ENCODE peak calls at places on chromosomes 13 and 19, in six cellular contexts. One of them, this sample, is unnamed.
A peak's percentile ranks its signal among the peaks of the same experiment; 100 is the strongest.

GRCh38 chr13:112831801-112832200 is 137.2 kb upstream of the MCF2L start:
- DNase-seq in dorsolateral prefrontal cortex: no peak
- DNase-seq in CD4-positive, alpha-beta memory T cell: no peak
- DNase-seq in cardiac muscle cell: no peak
- DNase-seq in fibroblast of pulmonary artery: no peak
- DNase-seq in cardiac fibroblast: no peak
- DNase-seq in this sample: no peak

GRCh38 chr13:113096052-113096744 is 9.4 kb upstream of the F7 start:
- DNase-seq in dorsolateral prefrontal cortex: no peak
- DNase-seq in CD4-positive, alpha-beta memory T cell: no peak
- DNase-seq in cardiac muscle cell: no peak
- DNase-seq in fibroblast of pulmonary artery: no peak
- DNase-seq in cardiac fibroblast: no peak
- DNase-seq in this sample: no peak

GRCh38 chr13:32731074-32731473 is 144.8 kb downstream of the PDS5B start:
- DNase-seq in dorsolateral prefrontal cortex: no peak
- DNase-seq in CD4-positive, alpha-beta memory T cell: no peak
- DNase-seq in cardiac muscle cell: no peak
- DNase-seq in fibroblast of pulmonary artery: no peak
- DNase-seq in cardiac fibroblast: no peak
- DNase-seq in this sample: no peak

GRCh38 chr13:110505594-110505993 is 55.9 kb downstream of the RAB20 start:
- DNase-seq in dorsolateral prefrontal cortex: no peak
- DNase-seq in CD4-positive, alpha-beta memory T cell: no peak
- DNase-seq in cardiac muscle cell: no peak
- DNase-seq in fibroblast of pulmonary artery: no peak
- DNase-seq in cardiac fibroblast: no peak
- DNase-seq in this sample: no peak

GRCh38 chr13:96473463-96474157 is 383.7 kb downstream of the HS6ST3 start:
- DNase-seq in dorsolateral prefrontal cortex: no peak
- DNase-seq in CD4-positive, alpha-beta memory T cell: no peak
- DNase-seq in cardiac muscle cell: peak; percentile 3
- DNase-seq in fibroblast of pulmonary artery: peak; percentile 6
- DNase-seq in cardiac fibroblast: peak; percentile 16
- DNase-seq in this sample: no peak

GRCh38 chr19:44757735-44758505 is 9.4 kb downstream of the BCL3 start:
- DNase-seq in dorsolateral prefrontal cortex: peak; percentile 52
- DNase-seq in CD4-positive, alpha-beta memory T cell: no peak
- DNase-seq in cardiac muscle cell: peak; percentile 90
- DNase-seq in fibroblast of pulmonary artery: peak; percentile 56
- DNase-seq in cardiac fibroblast: peak; percentile 68
- DNase-seq in this sample: no peak

GRCh38 chr13:111508902-111509509 is 188.6 kb downstream of the TEX29 start:
- DNase-seq in dorsolateral prefrontal cortex: no peak
- DNase-seq in CD4-positive, alpha-beta memory T cell: no peak
- DNase-seq in cardiac muscle cell: no peak
- DNase-seq in fibroblast of pulmonary artery: no peak
- DNase-seq in cardiac fibroblast: no peak
- DNase-seq in this sample: no peak

GRCh38 chr13:42652642-42653415 is 78.9 kb downstream of the TNFSF11 start:
- DNase-seq in dorsolateral prefrontal cortex: no peak
- DNase-seq in CD4-positive, alpha-beta memory T cell: no peak
- DNase-seq in cardiac muscle cell: no peak
- DNase-seq in fibroblast of pulmonary artery: no peak
- DNase-seq in cardiac fibroblast: no peak
- DNase-seq in this sample: no peak

GRCh38 chr13:61414136-61414535 is 1.5 kb downstream of the PCDH20 start:
- DNase-seq in dorsolateral prefrontal cortex: no peak
- DNase-seq in CD4-positive, alpha-beta memory T cell: no peak
- DNase-seq in cardiac muscle cell: no peak
- DNase-seq in fibroblast of pulmonary artery: no peak
- DNase-seq in cardiac fibroblast: no peak
- DNase-seq in this sample: no peak

GRCh38 chr13:42181381-42181953 is 90.5 kb upstream of the AKAP11 start:
- DNase-seq in dorsolateral prefrontal cortex: no peak
- DNase-seq in CD4-positive, alpha-beta memory T cell: no peak
- DNase-seq in cardiac muscle cell: peak; percentile 1
- DNase-seq in fibroblast of pulmonary artery: no peak
- DNase-seq in cardiac fibroblast: no peak
- DNase-seq in this sample: no peak

GRCh38 chr13:24741016-24741662 is 22.8 kb upstream of the RNF17 start:
- DNase-seq in dorsolateral prefrontal cortex: no peak
- DNase-seq in CD4-positive, alpha-beta memory T cell: no peak
- DNase-seq in cardiac muscle cell: no peak
- DNase-seq in fibroblast of pulmonary artery: no peak
- DNase-seq in cardiac fibroblast: no peak
- DNase-seq in this sample: no peak

GRCh38 chr13:30869491-30869890 is 36.6 kb upstream of the MEDAG start:
- DNase-seq in dorsolateral prefrontal cortex: no peak
- DNase-seq in CD4-positive, alpha-beta memory T cell: no peak
- DNase-seq in cardiac muscle cell: no peak
- DNase-seq in fibroblast of pulmonary artery: no peak
- DNase-seq in cardiac fibroblast: peak; percentile 53
- DNase-seq in this sample: no peak
- H3K4me3 ChIP-seq in dorsolateral prefrontal cortex: no peak overlapping the region
- H3K4me3 ChIP-seq in CD4-positive, alpha-beta memory T cell: no peak overlapping the region
- H3K4me3 ChIP-seq in cardiac muscle cell: no peak overlapping the region
- H3K4me3 ChIP-seq in fibroblast of pulmonary artery: no peak overlapping the region
- H3K4me3 ChIP-seq in cardiac fibroblast: no peak overlapping the region
- H3K4me3 ChIP-seq in this sample: no peak overlapping the region

GRCh38 chr13:40503966-40504591 is 162.4 kb downstream of the FOXO1 start:
- DNase-seq in dorsolateral prefrontal cortex: no peak
- DNase-seq in CD4-positive, alpha-beta memory T cell: no peak
- DNase-seq in cardiac muscle cell: no peak
- DNase-seq in fibroblast of pulmonary artery: peak; percentile 98
- DNase-seq in cardiac fibroblast: peak; percentile 96
- DNase-seq in this sample: no peak
- H3K4me3 ChIP-seq in dorsolateral prefrontal cortex: no peak overlapping the region
- H3K4me3 ChIP-seq in CD4-positive, alpha-beta memory T cell: no peak overlapping the region
- H3K4me3 ChIP-seq in cardiac muscle cell: no peak overlapping the region
- H3K4me3 ChIP-seq in fibroblast of pulmonary artery: no peak overlapping the region
- H3K4me3 ChIP-seq in cardiac fibroblast: no peak overlapping the region
- H3K4me3 ChIP-seq in this sample: no peak overlapping the region

DNA sequence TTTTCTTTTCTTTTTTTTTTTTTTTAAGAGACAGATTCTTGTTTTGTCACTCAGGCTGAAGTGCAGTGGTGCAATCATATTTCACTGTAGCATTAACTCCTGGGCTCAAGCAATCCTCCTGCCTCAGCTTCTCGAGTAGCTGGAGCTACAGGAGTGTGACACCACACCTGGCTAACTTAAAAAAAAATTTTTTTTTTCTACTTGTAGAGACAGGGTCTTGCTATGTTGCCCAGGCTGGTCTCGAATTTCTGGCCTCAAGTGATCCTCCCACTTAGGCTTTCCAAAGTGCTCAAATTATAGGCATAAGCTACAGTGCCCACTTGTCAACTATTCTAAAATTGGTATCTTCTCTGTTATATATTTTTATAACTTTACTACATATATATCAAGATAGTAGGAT is 6.6 kb downstream of the ELF1 start:
- DNase-seq in dorsolateral prefrontal cortex: no peak
- DNase-seq in CD4-positive, alpha-beta memory T cell: no peak
- DNase-seq in cardiac muscle cell: no peak
- DNase-seq in fibroblast of pulmonary artery: no peak
- DNase-seq in cardiac fibroblast: no peak
- DNase-seq in this sample: no peak
- H3K4me3 ChIP-seq in dorsolateral prefrontal cortex: no peak overlapping the region
- H3K4me3 ChIP-seq in CD4-positive, alpha-beta memory T cell: no peak overlapping the region
- H3K4me3 ChIP-seq in cardiac muscle cell: no peak overlapping the region
- H3K4me3 ChIP-seq in fibroblast of pulmonary artery: no peak overlapping the region
- H3K4me3 ChIP-seq in cardiac fibroblast: no peak overlapping the region
- H3K4me3 ChIP-seq in this sample: no peak overlapping the region

DNA sequence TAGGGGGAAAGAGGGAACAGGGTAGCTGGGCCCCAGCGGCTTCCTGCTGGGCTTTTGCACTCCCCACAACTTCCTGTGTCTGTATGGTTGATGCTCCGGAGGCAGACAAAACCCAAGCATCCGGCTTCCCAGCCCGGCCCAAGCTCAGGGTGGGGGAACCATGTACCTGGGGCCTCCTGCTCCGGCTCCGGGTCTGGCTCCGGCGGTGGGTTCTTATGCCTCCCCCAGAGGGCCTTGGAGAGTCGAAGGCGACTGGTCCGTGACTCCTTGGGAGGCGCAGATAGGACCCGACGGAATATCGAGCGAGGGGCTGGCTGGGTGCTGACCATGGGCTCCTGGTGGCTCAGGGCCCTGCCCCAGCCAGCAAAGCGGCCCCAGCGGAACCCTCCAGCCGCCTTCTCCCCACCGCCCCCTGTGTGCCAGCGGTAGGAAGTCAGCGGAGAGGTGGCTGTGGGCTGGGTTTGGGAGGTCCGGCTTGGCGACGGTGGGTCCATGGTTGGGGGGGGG is 426 bp downstream of the RASAL3 start:
- DNase-seq in dorsolateral prefrontal cortex: no peak
- DNase-seq in CD4-positive, alpha-beta memory T cell: peak; percentile 76
- DNase-seq in cardiac muscle cell: no peak
- DNase-seq in fibroblast of pulmonary artery: no peak
- DNase-seq in cardiac fibroblast: no peak
- DNase-seq in this sample: peak; percentile 77
- H3K4me3 ChIP-seq in dorsolateral prefrontal cortex: peak overlapping the region; percentile 7
- H3K4me3 ChIP-seq in CD4-positive, alpha-beta memory T cell: peak overlapping the region; percentile 83
- H3K4me3 ChIP-seq in cardiac muscle cell: no peak overlapping the region
- H3K4me3 ChIP-seq in fibroblast of pulmonary artery: no peak overlapping the region
- H3K4me3 ChIP-seq in cardiac fibroblast: no peak overlapping the region
- H3K4me3 ChIP-seq in this sample: peak overlapping the region; percentile 90

DNA sequence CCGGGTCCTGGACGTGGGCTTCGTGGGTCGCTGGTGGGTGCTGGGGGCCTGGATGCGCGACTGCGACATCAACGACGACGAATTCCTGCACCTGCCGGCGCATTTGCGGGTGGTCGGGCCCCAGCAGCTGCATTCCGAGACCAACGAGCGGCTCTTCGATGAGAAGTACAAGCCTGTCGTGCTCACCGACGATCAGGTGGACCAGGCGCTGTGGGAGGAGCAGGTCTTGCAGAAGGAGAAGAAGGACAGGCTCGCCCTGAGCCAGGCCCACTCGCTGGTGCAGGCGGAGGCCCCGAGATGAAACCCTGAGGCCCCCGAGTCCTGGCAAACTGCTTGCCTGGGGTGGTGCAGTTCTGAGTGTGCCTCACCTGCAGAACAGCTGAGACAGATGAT is 787 bp downstream of the TIMM29 start:
- DNase-seq in dorsolateral prefrontal cortex: no peak
- DNase-seq in CD4-positive, alpha-beta memory T cell: no peak
- DNase-seq in cardiac muscle cell: no peak
- DNase-seq in fibroblast of pulmonary artery: no peak
- DNase-seq in cardiac fibroblast: no peak
- DNase-seq in this sample: no peak
- H3K4me3 ChIP-seq in dorsolateral prefrontal cortex: peak overlapping the region; percentile 96
- H3K4me3 ChIP-seq in CD4-positive, alpha-beta memory T cell: peak overlapping the region; percentile 80
- H3K4me3 ChIP-seq in cardiac muscle cell: peak overlapping the region; percentile 83
- H3K4me3 ChIP-seq in fibroblast of pulmonary artery: peak overlapping the region; percentile 87
- H3K4me3 ChIP-seq in cardiac fibroblast: peak overlapping the region; percentile 90
- H3K4me3 ChIP-seq in this sample: peak overlapping the region; percentile 84

GRCh38 chr13:52848455-52849190 is at the start of gene PCDH8:
- DNase-seq in dorsolateral prefrontal cortex: peak; percentile 75
- DNase-seq in CD4-positive, alpha-beta memory T cell: no peak
- DNase-seq in cardiac muscle cell: peak; percentile 91
- DNase-seq in fibroblast of pulmonary artery: no peak
- DNase-seq in cardiac fibroblast: no peak
- DNase-seq in this sample: no peak

GRCh38 chr13:52850396-52851152 is 2.1 kb upstream of the PCDH8 start:
- DNase-seq in dorsolateral prefrontal cortex: peak; percentile 54
- DNase-seq in CD4-positive, alpha-beta memory T cell: peak; percentile 17
- DNase-seq in cardiac muscle cell: peak; percentile 92
- DNase-seq in fibroblast of pulmonary artery: peak; percentile 53
- DNase-seq in cardiac fibroblast: peak; percentile 34
- DNase-seq in this sample: peak; percentile 75

GRCh38 chr13:52851153-52851962 is 2.9 kb upstream of the PCDH8 start:
- DNase-seq in dorsolateral prefrontal cortex: no peak
- DNase-seq in CD4-positive, alpha-beta memory T cell: no peak
- DNase-seq in cardiac muscle cell: peak; percentile 73
- DNase-seq in fibroblast of pulmonary artery: peak; percentile 19
- DNase-seq in cardiac fibroblast: peak; percentile 11
- DNase-seq in this sample: peak; percentile 76

GRCh38 chr13:52847682-52848432 is 583 bp downstream of the PCDH8 start:
- DNase-seq in dorsolateral prefrontal cortex: no peak
- DNase-seq in CD4-positive, alpha-beta memory T cell: no peak
- DNase-seq in cardiac muscle cell: no peak
- DNase-seq in fibroblast of pulmonary artery: no peak
- DNase-seq in cardiac fibroblast: no peak
- DNase-seq in this sample: no peak

DNA sequence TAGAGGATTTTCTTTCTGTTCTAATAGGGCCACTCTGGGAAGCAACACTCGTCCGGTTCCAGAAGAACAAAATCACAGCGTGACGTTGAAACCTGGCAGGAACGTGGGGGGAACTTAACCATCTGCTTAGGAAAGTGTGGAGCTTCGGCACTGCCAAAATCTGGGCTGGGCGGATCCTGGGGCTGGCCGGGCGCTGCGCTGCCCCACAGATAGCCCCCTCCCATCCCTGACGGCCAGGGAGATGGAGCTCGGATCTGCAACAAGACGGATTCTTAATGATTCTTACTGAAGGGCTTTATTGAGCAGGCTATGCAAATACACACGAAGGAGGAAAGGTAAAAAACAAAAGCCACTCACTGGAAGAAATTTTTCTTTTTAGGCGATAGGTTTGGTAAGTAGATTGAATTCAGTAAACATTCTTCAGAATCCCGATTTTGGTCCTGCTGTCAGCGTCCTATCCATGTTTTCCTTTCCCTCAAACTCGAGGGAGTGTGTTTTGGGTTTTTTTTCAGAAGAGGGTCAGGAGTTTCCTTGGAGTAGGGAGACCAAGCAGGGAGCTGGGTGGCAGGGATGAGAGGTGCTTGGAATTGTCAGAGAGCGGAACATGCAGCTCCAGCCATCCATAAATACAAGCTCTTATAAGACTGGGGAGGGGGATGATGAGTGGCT is 1.4 kb upstream of the PCDH8 start:
- DNase-seq in dorsolateral prefrontal cortex: no peak
- DNase-seq in CD4-positive, alpha-beta memory T cell: no peak
- DNase-seq in cardiac muscle cell: no peak
- DNase-seq in fibroblast of pulmonary artery: no peak
- DNase-seq in cardiac fibroblast: no peak
- DNase-seq in this sample: no peak
- H3K4me3 ChIP-seq in dorsolateral prefrontal cortex: peak overlapping the region; percentile 61
- H3K4me3 ChIP-seq in CD4-positive, alpha-beta memory T cell: no peak overlapping the region
- H3K4me3 ChIP-seq in cardiac muscle cell: no peak overlapping the region
- H3K4me3 ChIP-seq in fibroblast of pulmonary artery: no peak overlapping the region
- H3K4me3 ChIP-seq in cardiac fibroblast: no peak overlapping the region
- H3K4me3 ChIP-seq in this sample: peak overlapping the region; percentile 70

DNA sequence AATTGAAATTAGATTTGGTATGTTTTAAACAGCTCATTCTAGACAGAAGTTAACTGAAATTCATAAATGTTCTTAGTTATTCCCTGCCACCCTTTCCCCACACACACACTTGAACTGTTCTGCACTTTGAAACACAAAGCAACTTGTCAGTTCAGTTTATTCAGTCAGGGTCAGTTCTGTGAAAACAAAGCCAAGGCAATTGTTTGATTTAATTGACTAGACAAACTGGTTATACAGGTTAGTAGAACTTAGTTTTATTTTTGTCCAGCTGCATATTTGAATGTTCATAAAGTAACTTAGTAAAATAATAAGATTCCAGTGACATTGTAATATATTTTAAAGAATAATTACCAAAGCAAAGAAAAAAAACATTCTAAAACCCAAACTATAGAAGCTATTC is 98.3 kb upstream of the KLF5 start:
- DNase-seq in dorsolateral prefrontal cortex: no peak
- DNase-seq in CD4-positive, alpha-beta memory T cell: no peak
- DNase-seq in cardiac muscle cell: no peak
- DNase-seq in fibroblast of pulmonary artery: no peak
- DNase-seq in cardiac fibroblast: no peak
- DNase-seq in this sample: no peak
- H3K4me3 ChIP-seq in dorsolateral prefrontal cortex: no peak overlapping the region
- H3K4me3 ChIP-seq in CD4-positive, alpha-beta memory T cell: no peak overlapping the region
- H3K4me3 ChIP-seq in cardiac muscle cell: no peak overlapping the region
- H3K4me3 ChIP-seq in fibroblast of pulmonary artery: no peak overlapping the region
- H3K4me3 ChIP-seq in cardiac fibroblast: no peak overlapping the region
- H3K4me3 ChIP-seq in this sample: no peak overlapping the region